ENCODE peak calls at places on chromosomes 5 and 9, in six cellular contexts. One of them, this sample, is unnamed.

GRCh38 chr9:77224750-77225312 is 47.5 kb downstream of the VPS13A start:
- DNase-seq in psoas muscle: no peak
- DNase-seq in GM23338: no peak
- DNase-seq in astrocyte: peak; percentile 14
- DNase-seq in thyroid gland: no peak
- DNase-seq in GM12878: no peak
- DNase-seq in this sample: no peak

GRCh38 chr5:36606437-36607113 is at the start of gene SLC1A3:
- DNase-seq in astrocyte: peak; percentile 81
- DNase-seq in GM23338: peak; percentile 84
- DNase-seq in GM12878: peak; percentile 28
- DNase-seq in thyroid gland: peak; percentile 75
- DNase-seq in psoas muscle: peak; percentile 69
- DNase-seq in this sample: peak; percentile 81

GRCh38 chr5:66849803-66850202 is 253.6 kb downstream of the MAST4 start:
- DNase-seq in thyroid gland: no peak
- DNase-seq in GM23338: no peak
- DNase-seq in GM12878: no peak
- DNase-seq in psoas muscle: no peak
- DNase-seq in astrocyte: peak; percentile 61
- DNase-seq in this sample: no peak

GRCh38 chr9:33081128-33081851 is 4.8 kb upstream of the SMU1 start:
- DNase-seq in psoas muscle: no peak
- DNase-seq in GM12878: peak; percentile 76
- DNase-seq in GM23338: peak; percentile 93
- DNase-seq in astrocyte: peak; percentile 79
- DNase-seq in thyroid gland: peak; percentile 56
- DNase-seq in this sample: peak; percentile 77

GRCh38 chr5:132012385-132013005 is 1.0 kb upstream of the ACSL6 start:
- DNase-seq in thyroid gland: peak; percentile 24
- DNase-seq in GM23338: peak; percentile 88
- DNase-seq in psoas muscle: peak; percentile 69
- DNase-seq in astrocyte: peak; percentile 48
- DNase-seq in GM12878: no peak
- DNase-seq in this sample: peak; percentile 73

GRCh38 chr9:114869845-114870244 is 60.5 kb downstream of the TNFSF8 start:
- DNase-seq in GM12878: no peak
- DNase-seq in GM23338: peak; percentile 79
- DNase-seq in psoas muscle: no peak
- DNase-seq in thyroid gland: no peak
- DNase-seq in astrocyte: no peak
- DNase-seq in this sample: no peak

GRCh38 chr5:59591162-59591561 is 302.4 kb downstream of the PDE4D start:
- DNase-seq in GM23338: no peak
- DNase-seq in astrocyte: no peak
- DNase-seq in psoas muscle: no peak
- DNase-seq in GM12878: no peak
- DNase-seq in thyroid gland: no peak
- DNase-seq in this sample: no peak

GRCh38 chr5:122297587-122298298 is 14.3 kb upstream of the SNCAIP start:
- DNase-seq in thyroid gland: no peak
- DNase-seq in GM23338: no peak
- DNase-seq in GM12878: peak; percentile 12
- DNase-seq in psoas muscle: no peak
- DNase-seq in astrocyte: no peak
- DNase-seq in this sample: no peak

GRCh38 chr9:127033784-127034183 is 88.7 kb downstream of the ANGPTL2 start:
- DNase-seq in astrocyte: peak; percentile 27
- DNase-seq in psoas muscle: no peak
- DNase-seq in GM12878: no peak
- DNase-seq in GM23338: no peak
- DNase-seq in thyroid gland: no peak
- DNase-seq in this sample: no peak

DNA sequence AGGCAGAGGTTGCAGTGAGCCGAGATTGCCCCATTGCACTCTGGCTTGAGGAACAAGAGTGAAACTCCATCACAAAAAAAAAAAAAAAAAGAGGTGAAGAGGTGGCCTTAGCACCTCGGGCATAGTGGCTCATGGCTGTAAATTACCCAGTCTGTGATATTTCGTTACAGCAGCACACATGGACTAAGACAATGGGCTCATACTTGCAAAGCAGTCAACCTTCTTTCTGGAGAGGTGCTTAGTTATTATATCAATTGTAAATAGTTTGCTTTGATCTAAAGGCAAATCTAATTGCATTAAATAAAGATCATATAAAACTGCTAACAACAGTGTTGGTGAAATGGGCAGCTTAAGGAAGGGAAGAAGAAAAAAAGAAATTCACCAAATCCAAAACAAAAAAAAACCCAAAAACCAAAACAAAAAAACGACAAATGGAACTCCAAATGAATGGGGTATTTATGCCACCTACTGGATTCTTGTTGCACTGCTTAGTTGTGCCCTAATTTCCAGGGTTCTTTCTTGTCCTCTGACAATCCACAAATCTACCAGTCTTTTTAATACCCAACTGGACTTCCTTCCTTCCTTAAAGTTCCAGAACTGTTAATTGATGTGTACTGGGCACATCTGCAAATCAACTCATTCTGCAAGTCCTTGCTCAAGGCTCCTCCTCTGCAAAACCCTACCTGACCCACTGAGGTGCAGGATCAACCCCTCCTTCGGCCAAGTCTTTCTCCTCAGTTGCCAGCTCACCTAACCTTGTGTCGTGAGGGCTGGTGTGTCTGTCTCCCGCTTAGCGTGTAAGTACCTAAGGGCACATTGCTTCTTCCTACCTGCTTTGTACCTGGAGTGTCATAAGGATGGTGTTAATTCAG is 35.0 kb upstream of the DMRT1 start:
- DNase-seq in thyroid gland: no peak
- DNase-seq in GM23338: peak; percentile 62
- DNase-seq in GM12878: peak; percentile 4
- DNase-seq in astrocyte: no peak
- DNase-seq in psoas muscle: no peak
- DNase-seq in this sample: no peak
- H3K4me3 ChIP-seq in thyroid gland: no peak overlapping the region
- H3K4me3 ChIP-seq in GM23338: no peak overlapping the region
- H3K4me3 ChIP-seq in GM12878: no peak overlapping the region
- H3K4me3 ChIP-seq in astrocyte: no peak overlapping the region
- H3K4me3 ChIP-seq in psoas muscle: no peak overlapping the region
- H3K4me3 ChIP-seq in this sample: no peak overlapping the region

GRCh38 chr5:76487784-76488183 is 84.7 kb downstream of the IQGAP2 start:
- DNase-seq in astrocyte: no peak
- DNase-seq in GM12878: no peak
- DNase-seq in psoas muscle: no peak
- DNase-seq in thyroid gland: no peak
- DNase-seq in GM23338: no peak
- DNase-seq in this sample: no peak
- H3K4me1 ChIP-seq in astrocyte: no peaks in the 10 kb centered on the region
- H3K4me1 ChIP-seq in GM12878: peaks cover 6% of the 10 kb centered on the region
- H3K4me1 ChIP-seq in psoas muscle: no peaks in the 10 kb centered on the region
- H3K4me1 ChIP-seq in thyroid gland: peaks cover 16% of the 10 kb centered on the region
- H3K4me1 ChIP-seq in GM23338: peaks cover 76% of the 10 kb centered on the region
- H3K4me1 ChIP-seq in this sample: no peaks in the 10 kb centered on the region

DNA sequence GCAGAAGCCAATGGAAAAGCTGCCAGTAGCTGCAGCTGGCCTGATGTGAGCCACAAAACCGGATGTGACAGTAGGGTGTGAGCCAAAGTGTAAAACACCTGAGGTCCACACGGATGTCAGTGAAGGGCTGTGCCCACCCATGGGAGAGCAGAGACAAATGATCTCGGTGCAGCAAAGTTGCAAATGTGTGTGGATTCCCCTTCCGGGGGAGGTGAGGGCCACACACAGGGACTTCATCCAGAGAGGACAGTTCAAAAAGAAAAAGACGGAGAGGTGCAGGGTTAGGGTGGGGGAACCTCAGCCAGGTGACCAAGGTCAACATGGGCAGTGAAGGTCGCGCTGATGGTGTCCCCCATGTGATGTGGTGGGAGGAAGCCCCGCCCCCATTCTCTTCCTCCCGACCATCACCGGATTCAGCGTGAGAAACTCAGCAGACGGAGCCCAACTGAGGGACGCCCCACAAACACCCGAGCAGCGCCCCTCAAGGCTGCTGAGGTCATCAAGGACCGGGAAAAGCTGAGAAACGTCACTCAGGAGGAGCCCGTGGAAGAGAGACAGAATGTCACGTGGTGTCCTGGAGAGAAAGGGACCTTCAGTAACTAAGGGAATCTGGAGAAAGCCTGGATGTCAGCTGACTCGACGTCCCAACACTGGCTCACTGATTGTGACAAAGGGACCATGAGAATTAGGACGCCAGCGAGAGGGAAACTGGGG is 11.4 kb upstream of the PTGDS start:
- DNase-seq in GM23338: peak; percentile 55
- DNase-seq in astrocyte: no peak
- DNase-seq in GM12878: no peak
- DNase-seq in psoas muscle: no peak
- DNase-seq in thyroid gland: no peak
- DNase-seq in this sample: peak; percentile 68
- H3K4me3 ChIP-seq in GM23338: peak overlapping the region; percentile 33
- H3K4me3 ChIP-seq in astrocyte: no peak overlapping the region
- H3K4me3 ChIP-seq in GM12878: no peak overlapping the region
- H3K4me3 ChIP-seq in psoas muscle: no peak overlapping the region
- H3K4me3 ChIP-seq in thyroid gland: no peak overlapping the region
- H3K4me3 ChIP-seq in this sample: no peak overlapping the region

GRCh38 chr5:61346511-61346910 is 14.5 kb downstream of the ZSWIM6 start:
- DNase-seq in GM23338: no peak
- DNase-seq in thyroid gland: no peak
- DNase-seq in astrocyte: no peak
- DNase-seq in GM12878: no peak
- DNase-seq in psoas muscle: no peak
- DNase-seq in this sample: no peak

GRCh38 chr5:61340775-61341361 is 8.8 kb downstream of the ZSWIM6 start:
- DNase-seq in thyroid gland: no peak
- DNase-seq in astrocyte: no peak
- DNase-seq in GM23338: no peak
- DNase-seq in GM12878: no peak
- DNase-seq in psoas muscle: no peak
- DNase-seq in this sample: no peak

GRCh38 chr5:61344187-61344944 is 12.3 kb downstream of the ZSWIM6 start:
- DNase-seq in GM12878: no peak
- DNase-seq in thyroid gland: peak; percentile 41
- DNase-seq in astrocyte: no peak
- DNase-seq in GM23338: no peak
- DNase-seq in psoas muscle: peak; percentile 59
- DNase-seq in this sample: no peak

GRCh38 chr5:61339764-61340163 is 7.7 kb downstream of the ZSWIM6 start:
- DNase-seq in astrocyte: no peak
- DNase-seq in GM23338: no peak
- DNase-seq in thyroid gland: no peak
- DNase-seq in psoas muscle: no peak
- DNase-seq in GM12878: no peak
- DNase-seq in this sample: no peak

GRCh38 chr5:61342066-61342465 is 10.0 kb downstream of the ZSWIM6 start:
- DNase-seq in astrocyte: peak; percentile 83
- DNase-seq in GM12878: no peak
- DNase-seq in GM23338: no peak
- DNase-seq in psoas muscle: no peak
- DNase-seq in thyroid gland: no peak
- DNase-seq in this sample: no peak
- H3K4me1 ChIP-seq in astrocyte: no peaks in the 10 kb centered on the region
- H3K4me1 ChIP-seq in GM12878: no peaks in the 10 kb centered on the region
- H3K4me1 ChIP-seq in GM23338: no peaks in the 10 kb centered on the region
- H3K4me1 ChIP-seq in psoas muscle: peaks cover 30% of the 10 kb centered on the region
- H3K4me1 ChIP-seq in thyroid gland: peaks cover 29% of the 10 kb centered on the region
- H3K4me1 ChIP-seq in this sample: no peaks in the 10 kb centered on the region

GRCh38 chr9:6609499-6610016 is 36.0 kb downstream of the GLDC start:
- DNase-seq in psoas muscle: no peak
- DNase-seq in GM12878: no peak
- DNase-seq in GM23338: no peak
- DNase-seq in astrocyte: no peak
- DNase-seq in thyroid gland: no peak
- DNase-seq in this sample: no peak

GRCh38 chr9:6600426-6600825 is 45.1 kb downstream of the GLDC start:
- DNase-seq in astrocyte: no peak
- DNase-seq in GM12878: no peak
- DNase-seq in psoas muscle: no peak
- DNase-seq in thyroid gland: no peak
- DNase-seq in GM23338: no peak
- DNase-seq in this sample: no peak

GRCh38 chr9:6600006-6600405 is 45.5 kb downstream of the GLDC start:
- DNase-seq in GM12878: no peak
- DNase-seq in GM23338: no peak
- DNase-seq in astrocyte: no peak
- DNase-seq in thyroid gland: no peak
- DNase-seq in psoas muscle: no peak
- DNase-seq in this sample: no peak

GRCh38 chr9:6610073-6610472 is 35.5 kb downstream of the GLDC start:
- DNase-seq in astrocyte: no peak
- DNase-seq in psoas muscle: no peak
- DNase-seq in thyroid gland: no peak
- DNase-seq in GM23338: no peak
- DNase-seq in GM12878: no peak
- DNase-seq in this sample: no peak

DNA sequence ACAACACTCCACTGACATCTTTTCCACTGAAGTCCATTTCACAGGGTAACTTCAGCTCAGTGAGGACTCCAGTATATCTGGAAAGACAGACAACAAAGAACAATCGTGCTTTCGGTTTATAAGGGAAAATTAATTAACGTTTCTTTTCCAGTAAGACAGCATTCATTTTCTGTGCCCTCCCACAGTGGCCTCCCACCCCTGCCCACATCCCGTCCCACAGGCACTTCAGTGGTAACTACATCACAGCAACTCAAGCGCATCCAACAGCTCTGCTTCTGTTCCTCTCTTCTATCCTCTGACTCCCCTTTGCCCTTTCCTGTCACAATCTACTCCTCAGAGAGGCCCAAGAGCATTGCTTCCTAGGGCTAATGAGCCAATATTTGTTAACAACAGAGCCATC is 40.3 kb downstream of the GLDC start:
- DNase-seq in psoas muscle: no peak
- DNase-seq in GM23338: no peak
- DNase-seq in thyroid gland: no peak
- DNase-seq in astrocyte: no peak
- DNase-seq in GM12878: peak; percentile 71
- DNase-seq in this sample: no peak
- H3K4me3 ChIP-seq in psoas muscle: no peak overlapping the region
- H3K4me3 ChIP-seq in GM23338: no peak overlapping the region
- H3K4me3 ChIP-seq in thyroid gland: no peak overlapping the region
- H3K4me3 ChIP-seq in astrocyte: no peak overlapping the region
- H3K4me3 ChIP-seq in GM12878: peak overlapping the region; percentile 24
- H3K4me3 ChIP-seq in this sample: no peak overlapping the region

DNA sequence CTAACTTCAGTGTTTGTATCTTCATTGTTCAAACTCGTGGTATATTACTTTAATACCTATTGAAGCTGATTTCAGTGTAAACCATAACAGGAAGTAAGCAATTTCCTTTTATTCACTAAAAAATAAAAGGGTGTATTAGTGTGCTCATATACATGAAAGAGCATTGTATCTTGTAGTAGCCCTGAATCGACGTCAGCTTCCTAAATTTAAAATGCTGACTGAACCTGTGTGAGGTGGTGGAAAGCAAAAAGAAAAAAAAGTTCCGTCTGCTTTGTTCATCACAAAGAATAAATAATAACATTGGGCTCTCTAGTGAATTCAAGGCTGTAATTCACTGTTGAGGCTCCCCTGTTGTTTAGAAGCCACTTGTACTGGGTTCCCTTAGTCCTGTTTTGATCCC is 11.5 kb downstream of the SMARCA2 start:
- DNase-seq in GM12878: no peak
- DNase-seq in GM23338: no peak
- DNase-seq in thyroid gland: no peak
- DNase-seq in psoas muscle: no peak
- DNase-seq in astrocyte: no peak
- DNase-seq in this sample: no peak
- H3K4me1 ChIP-seq in GM12878: peaks cover 54% of the 10 kb centered on the region
- H3K4me1 ChIP-seq in GM23338: peaks cover 37% of the 10 kb centered on the region
- H3K4me1 ChIP-seq in thyroid gland: peaks cover 77% of the 10 kb centered on the region
- H3K4me1 ChIP-seq in psoas muscle: peaks cover 87% of the 10 kb centered on the region
- H3K4me1 ChIP-seq in astrocyte: no peaks in the 10 kb centered on the region
- H3K4me1 ChIP-seq in this sample: peaks cover 50% of the 10 kb centered on the region

GRCh38 chr9:130337784-130338380 is 72.3 kb downstream of the HMCN2 start:
- DNase-seq in GM23338: no peak
- DNase-seq in thyroid gland: no peak
- DNase-seq in astrocyte: no peak
- DNase-seq in psoas muscle: no peak
- DNase-seq in GM12878: no peak
- DNase-seq in this sample: no peak
- H3K4me3 ChIP-seq in GM23338: no peak overlapping the region
- H3K4me3 ChIP-seq in thyroid gland: no peak overlapping the region
- H3K4me3 ChIP-seq in astrocyte: no peak overlapping the region
- H3K4me3 ChIP-seq in psoas muscle: no peak overlapping the region
- H3K4me3 ChIP-seq in GM12878: no peak overlapping the region
- H3K4me3 ChIP-seq in this sample: no peak overlapping the region